ENCODE peak calls at places on chromosomes 2 and 18, in six cellular contexts. A is BJ, B is transverse colon, J is GM10248, S is type B pancreatic cell, C is chondrocyte. K is an unnamed sample.

GRCh38 chr2:102514061-102514785 is 41.2 kb downstream of the SLC9A4 start:
- DNase-seq in A (peak), C (no peak), J (no peak), B (no peak), S (no peak), K (peak)

GRCh38 chr18:57534535-57534934 is 52.0 kb downstream of the FECH start:
- DNase-seq in J (no peak), B (no peak), A (no peak), S (no peak), C (no peak), K (no peak)

GRCh38 chr2:69567157-69567908 is 76.2 kb downstream of the AAK1 start:
- DNase-seq in B (no peak), S (no peak), J (no peak), A (no peak), C (no peak), K (peak)

GRCh38 chr18:26479065-26479685 is 69.2 kb downstream of the KCTD1 start:
- DNase-seq in A (no peak), B (no peak), C (no peak), J (no peak), S (no peak), K (no peak)

GRCh38 chr2:85310330-85310729 is 17.5 kb downstream of the TGOLN2 start:
- DNase-seq in S (no peak), B (no peak), A (no peak), C (no peak), J (no peak), K (no peak)

GRCh38 chr18:45621068-45621511 is 5.8 kb downstream of the SLC14A2 start:
- DNase-seq in A (no peak), S (no peak), J (peak), C (no peak), B (peak), K (no peak)

GRCh38 chr2:133561045-133561852 is 7.0 kb downstream of the NCKAP5 start:
- DNase-seq in S (no peak), A (no peak), C (no peak), J (peak), B (no peak), K (peak)

GRCh38 chr2:169765523-169765922 is 31.9 kb downstream of the KLHL23 start:
- DNase-seq in B (no peak), C (no peak), S (no peak), A (no peak), J (no peak), K (peak)

GRCh38 chr2:219639356-219639755 is 11.9 kb downstream of the SLC4A3 start:
- DNase-seq in A (no peak), S (peak), C (no peak), B (no peak), J (no peak), K (no peak)

GRCh38 chr2:194380011-194380410 is 1277.0 kb upstream of the SLC39A10 start:
- DNase-seq in B (no peak), C (no peak), A (no peak), S (no peak), J (no peak), K (no peak)

GRCh38 chr2:102520009-102520408 is 47.0 kb downstream of the SLC9A4 start:
- DNase-seq in J (peak), B (peak), C (no peak), S (no peak), A (no peak), K (no peak)

GRCh38 chr2:75500633-75501032 is 60.1 kb downstream of the EVA1A start:
- DNase-seq in B (no peak), A (no peak), S (no peak), J (no peak), C (no peak), K (no peak)

GRCh38 chr2:197307236-197307932 is 3.2 kb downstream of the ANKRD44 start:
- DNase-seq in C (no peak), J (no peak), A (no peak), B (no peak), S (no peak), K (no peak)

GRCh38 chr2:80086831-80087230 is 217.7 kb downstream of the LRRTM1 start:
- DNase-seq in C (no peak), B (no peak), J (no peak), S (no peak), A (peak), K (peak)

GRCh38 chr2:229425573-229425972 is 154.5 kb upstream of the PID1 start:
- DNase-seq in S (no peak), C (no peak), A (no peak), J (no peak), B (no peak), K (no peak)

GRCh38 chr2:106745468-106745867 is 140.5 kb downstream of the ST6GAL2 start:
- DNase-seq in B (no peak), A (no peak), C (no peak), J (no peak), S (no peak), K (no peak)

GRCh38 chr2:72112981-72113846 is 34.4 kb downstream of the CYP26B1 start:
- DNase-seq in C (no peak), S (peak), A (no peak), J (no peak), B (no peak), K (no peak)

GRCh38 chr2:197369946-197370325 is 59.4 kb upstream of the ANKRD44 start:
- DNase-seq in C (no peak), A (no peak), S (no peak), B (no peak), J (no peak), K (no peak)

GRCh38 chr18:2406544-2406943 is 164.8 kb downstream of the METTL4 start:
- DNase-seq in A (peak), C (no peak), J (no peak), S (no peak), B (no peak), K (no peak)

GRCh38 chr2:52934354-52934898 is 833.2 kb upstream of the CHAC2 start:
- DNase-seq in S (no peak), C (no peak), A (no peak), J (no peak), B (no peak), K (no peak)

GRCh38 chr2:140627136-140627535 is 1503.7 kb downstream of the LRP1B start:
- DNase-seq in B (no peak), S (no peak), C (no peak), A (no peak), J (no peak), K (no peak)

GRCh38 chr2:44295636-44296359 is 20.5 kb downstream of the SLC3A1 start:
- DNase-seq in S (no peak), B (no peak), A (no peak), J (no peak), C (no peak), K (no peak)
- TF ChIP-seq CTCF in S (peak), B (no peak), A (no peak), J (peak), C (peak), K (no peak)

GRCh38 chr2:73113634-73113958 is 848 bp upstream of the RAB11FIP5 start:
- DNase-seq in A (no peak), C (no peak), J (no peak), B (no peak), S (no peak), K (no peak)
- TF ChIP-seq CTCF in A (no peak), C (no peak), J (no peak), B (no peak), S (no peak), K (no peak)

GRCh38 chr2:24021122-24021998 is 11.5 kb downstream of the MFSD2B start:
- DNase-seq in B (peak), A (no peak), S (no peak), J (no peak), C (no peak), K (no peak)
- TF ChIP-seq CTCF in B (peak), A (peak), S (peak), J (peak), C (peak), K (peak)

GRCh38 chr2:110114007-110114591 is 1.5 kb downstream of the MALL start:
- DNase-seq in C (no peak), J (no peak), B (peak), A (no peak), S (no peak), K (no peak)
- TF ChIP-seq CTCF in C (peak), J (no peak), B (peak), A (peak), S (no peak), K (peak)

GRCh38 chr2:129187379-129187778 is 792.1 kb upstream of the RAB6C start:
- DNase-seq in A (no peak), C (no peak), J (no peak), B (no peak), S (no peak), K (no peak)

GRCh38 chr2:129191530-129191929 is 787.9 kb upstream of the RAB6C start:
- DNase-seq in S (no peak), J (no peak), B (no peak), C (no peak), A (no peak), K (no peak)

GRCh38 chr2:129192117-129192516 is 787.3 kb upstream of the RAB6C start:
- DNase-seq in S (no peak), B (no peak), J (no peak), C (no peak), A (no peak), K (no peak)

GRCh38 chr2:129188451-129188850 is 791.0 kb upstream of the RAB6C start:
- DNase-seq in J (no peak), S (no peak), A (no peak), B (no peak), C (no peak), K (no peak)

DNA sequence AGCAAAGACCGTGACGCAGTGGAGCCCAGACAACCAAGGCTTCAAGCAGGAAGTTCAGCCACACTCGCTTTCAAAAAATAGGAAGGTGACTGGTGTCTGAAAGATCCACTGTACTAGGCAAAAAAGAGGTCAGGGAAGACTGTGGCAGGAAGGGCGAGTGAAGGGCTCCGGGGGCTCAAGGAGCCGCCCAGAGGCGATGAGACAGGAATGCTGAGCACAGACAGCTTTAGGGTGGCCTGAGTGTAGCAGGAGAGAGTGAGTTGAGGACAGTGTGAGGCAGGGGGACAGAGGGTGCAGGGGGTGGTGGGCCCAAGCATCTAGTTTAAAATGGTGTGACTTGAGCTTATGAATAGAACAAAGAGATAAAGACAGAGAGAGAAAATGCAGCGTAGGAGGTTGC is 789.8 kb upstream of the RAB6C start:
- DNase-seq in C (no peak), A (no peak), S (no peak), B (no peak), J (no peak), K (no peak)
- TF ChIP-seq CTCF in C (no peak), A (no peak), S (no peak), B (no peak), J (no peak), K (no peak)

DNA sequence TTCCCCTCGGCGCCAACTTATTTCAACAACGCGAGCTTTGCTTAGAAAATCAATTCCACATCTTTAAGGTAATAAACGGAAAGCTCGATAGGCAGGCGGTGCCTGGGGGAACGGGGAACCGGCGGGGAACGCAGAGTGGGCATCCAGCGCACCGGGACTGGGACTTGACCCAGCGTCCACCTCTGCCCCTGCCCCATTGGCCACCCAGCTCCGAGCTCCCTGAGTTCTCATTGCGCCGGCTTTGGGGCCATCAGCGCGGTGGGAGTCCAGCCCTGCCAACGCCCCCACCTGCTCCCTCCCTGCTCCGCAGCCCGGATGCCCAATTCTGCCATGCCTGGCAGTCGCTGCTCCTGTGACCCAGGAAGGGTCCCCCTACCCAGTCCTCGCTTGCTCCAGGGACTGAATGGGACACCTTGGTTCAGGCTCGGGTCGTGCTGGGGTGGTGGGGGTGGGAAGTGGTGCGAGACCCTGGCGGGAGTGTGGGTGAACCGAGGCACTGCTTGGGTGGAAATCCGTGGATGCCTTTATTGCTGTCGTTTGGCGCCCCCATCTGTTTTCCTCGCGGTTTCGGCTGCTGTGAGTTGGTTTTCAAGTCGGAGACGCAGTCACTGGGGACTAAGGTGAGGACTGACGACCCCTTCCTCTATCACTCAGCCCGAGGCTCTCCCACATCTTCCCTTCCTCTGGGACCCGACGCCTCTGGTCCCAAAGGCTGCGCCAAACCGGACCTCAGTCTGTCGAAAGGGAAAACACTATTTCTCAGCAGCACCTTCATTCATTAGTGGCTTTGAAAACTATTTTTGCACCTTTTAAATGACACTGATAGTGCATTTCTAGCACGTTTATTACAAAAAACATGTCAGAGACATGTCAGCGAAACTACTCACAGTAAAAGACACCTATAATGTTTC is 2.4 kb upstream of the EVX2 start:
- DNase-seq in C (no peak), J (no peak), S (peak), A (no peak), B (peak), K (no peak)
- TF ChIP-seq CTCF in C (peak), J (peak), S (peak), A (peak), B (peak), K (peak)

GRCh38 chr18:63025251-63025710 is 294.3 kb downstream of the BCL2 start:
- DNase-seq in B (peak), A (no peak), C (no peak), J (no peak), S (no peak), K (no peak)
- TF ChIP-seq CTCF in B (no peak), A (peak), C (peak), J (peak), S (peak), K (no peak)

GRCh38 chr2:239265681-239266435 is 135.0 kb downstream of the HDAC4 start:
- DNase-seq in A (no peak), C (no peak), S (peak), J (no peak), B (no peak), K (no peak)
- TF ChIP-seq CTCF in A (no peak), C (no peak), S (no peak), J (no peak), B (no peak), K (no peak)

DNA sequence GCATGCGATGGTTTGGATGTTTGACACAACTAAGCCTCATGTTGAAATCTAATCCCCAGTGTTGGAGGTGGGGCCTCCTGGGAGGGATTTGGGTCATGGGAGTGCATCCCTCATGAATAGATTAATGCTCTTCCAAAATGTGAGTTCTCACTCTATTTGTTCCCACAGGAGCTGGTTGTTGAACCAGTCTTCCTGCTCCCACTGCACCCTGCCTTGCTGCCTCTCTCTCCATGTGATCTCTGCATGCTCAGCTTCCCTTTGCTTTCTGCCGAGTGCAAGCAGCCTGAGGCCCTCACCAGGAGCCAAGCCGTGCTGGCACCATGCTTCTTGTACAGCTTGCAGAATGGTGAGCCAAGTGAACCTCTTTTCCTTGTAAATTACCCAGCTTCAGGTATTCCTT is 206.8 kb downstream of the VAPA start:
- DNase-seq in J (no peak), C (no peak), B (no peak), A (no peak), S (no peak), K (no peak)
- TF ChIP-seq CTCF in J (no peak), C (no peak), B (no peak), A (no peak), S (no peak), K (no peak)

K was measured in AG04449.